ENCODE peak calls at places on chromosomes 6 and 20, in seven cellular contexts. Z, L, N, C, E, B and P are unnamed samples.
A peak's percentile ranks its signal among the peaks of the same experiment; 100 is the strongest.

GRCh38 chr20:325889-326644 is 715 bp downstream of the SOX12 start:
- DNase-seq in B (no peak), E (peak; percentile 25), L (peak; percentile 76), C (peak; percentile 58), Z (peak; percentile 73), N (no peak), P (peak; percentile 52)

GRCh38 chr6:14221564-14222297 is 104.2 kb downstream of the CD83 start:
- DNase-seq in L (no peak), C (no peak), B (no peak), Z (no peak), E (no peak), N (no peak), P (no peak)

GRCh38 chr20:2470051-2470431 is 548 bp downstream of the SNRPB start:
- DNase-seq in Z (peak; percentile 72), N (peak; percentile 43), C (peak; percentile 19), L (peak; percentile 49), B (peak; percentile 22), E (no peak), P (peak; percentile 37)

GRCh38 chr6:117624869-117625481 is 22.7 kb upstream of the GOPC start:
- DNase-seq in L (no peak), B (no peak), C (no peak), E (no peak), N (no peak), Z (no peak), P (no peak)

GRCh38 chr6:42890311-42891198 is 11.1 kb downstream of the RPL7L1 start:
- DNase-seq in B (peak; percentile 70), N (peak; percentile 79), L (peak; percentile 97), E (peak; percentile 67), C (peak; percentile 97), Z (peak; percentile 97), P (peak; percentile 95)

GRCh38 chr6:52053038-52053704 is 34.2 kb downstream of the PKHD1 start:
- DNase-seq in N (no peak), Z (no peak), L (no peak), C (no peak), E (no peak), B (no peak), P (no peak)

GRCh38 chr20:51062065-51062464 is 39.2 kb upstream of the KCNG1 start:
- DNase-seq in L (no peak), C (peak; percentile 21), E (no peak), N (no peak), Z (no peak), B (no peak), P (no peak)

GRCh38 chr20:44020406-44021148 is 105.9 kb downstream of the TOX2 start:
- DNase-seq in C (no peak), B (no peak), E (no peak), Z (no peak), N (no peak), L (no peak), P (no peak)

GRCh38 chr20:29079769-29080690 is 2177.4 kb upstream of the DEFB115 start:
- DNase-seq in N (no peak), L (no peak), B (no peak), C (no peak), Z (no peak), E (no peak), P (peak; percentile 87)

GRCh38 chr6:33934726-33935270 is 131.0 kb upstream of the MLN start:
- DNase-seq in Z (no peak), E (no peak), L (no peak), C (no peak), N (no peak), B (no peak), P (no peak)

GRCh38 chr20:38833857-38834164 is 28.3 kb downstream of the PPP1R16B start:
- DNase-seq in L (no peak), B (no peak), E (no peak), C (no peak), Z (no peak), N (peak; percentile 46), P (no peak)

GRCh38 chr6:111925296-111925695 is 52.0 kb upstream of the FYN start:
- DNase-seq in Z (peak; percentile 91), B (no peak), C (peak; percentile 68), L (peak; percentile 70), E (no peak), N (no peak), P (peak; percentile 5)

GRCh38 chr20:31836853-31837608 is 8.4 kb downstream of the FOXS1 start:
- DNase-seq in C (no peak), L (peak; percentile 50), Z (peak; percentile 90), B (no peak), E (no peak), N (no peak), P (peak; percentile 72)

GRCh38 chr6:33103776-33104175 is 28.0 kb downstream of the HLA-DPB1 start:
- DNase-seq in E (no peak), Z (no peak), B (no peak), C (no peak), L (no peak), N (no peak), P (no peak)

GRCh38 chr6:88105741-88106340 is 58.2 kb downstream of the SPACA1 start:
- DNase-seq in E (no peak), L (peak; percentile 15), N (no peak), C (peak; percentile 28), B (no peak), Z (no peak), P (no peak)

GRCh38 chr6:30163918-30164654 is 740 bp downstream of the TRIM15 start:
- DNase-seq in Z (peak; percentile 25), N (no peak), L (no peak), B (no peak), C (no peak), E (no peak), P (no peak)

GRCh38 chr6:159180001-159180400 is 10.8 kb downstream of the FNDC1 start:
- DNase-seq in E (no peak), L (peak; percentile 51), B (no peak), C (peak; percentile 60), N (no peak), Z (peak; percentile 62), P (peak; percentile 52)

GRCh38 chr6:97067045-97067444 is 142.5 kb downstream of the KLHL32 start:
- DNase-seq in L (no peak), C (no peak), Z (no peak), E (no peak), N (no peak), B (no peak), P (no peak)

GRCh38 chr6:21556968-21557721 is 36.4 kb upstream of the SOX4 start:
- DNase-seq in B (no peak), L (no peak), C (no peak), N (no peak), E (no peak), Z (peak; percentile 27), P (no peak)

GRCh38 chr6:147167009-147167408 is 37.2 kb upstream of the STXBP5 start:
- DNase-seq in E (no peak), N (no peak), Z (no peak), L (no peak), B (no peak), C (no peak), P (no peak)

GRCh38 chr6:27280064-27280539 is 32.0 kb downstream of the POM121L2 start:
- DNase-seq in B (no peak), E (no peak), L (peak; percentile 56), Z (peak; percentile 75), N (no peak), C (peak; percentile 56), P (peak; percentile 43)

GRCh38 chr6:154267508-154268106 is 89.0 kb downstream of the IPCEF1 start:
- DNase-seq in N (no peak), E (no peak), C (no peak), B (no peak), L (no peak), Z (no peak), P (no peak)

GRCh38 chr6:24522090-24522820 is 27.5 kb downstream of the ALDH5A1 start:
- DNase-seq in N (no peak), L (no peak), B (no peak), C (no peak), E (no peak), Z (no peak), P (no peak)

GRCh38 chr6:81694855-81695254 is 57.6 kb downstream of the TENT5A start:
- DNase-seq in N (no peak), C (no peak), Z (no peak), L (no peak), B (no peak), E (no peak), P (no peak)

GRCh38 chr6:21501815-21502214 is 91.7 kb upstream of the SOX4 start:
- DNase-seq in N (no peak), C (no peak), B (no peak), L (no peak), Z (no peak), E (no peak), P (no peak)

GRCh38 chr6:106608080-106608668 is 21.1 kb downstream of the RTN4IP1 start:
- DNase-seq in C (peak; percentile 56), N (no peak), E (no peak), B (no peak), Z (peak; percentile 79), L (peak; percentile 66), P (peak; percentile 53)

GRCh38 chr6:6543181-6543879 is 45.2 kb upstream of the LY86 start:
- DNase-seq in N (no peak), C (no peak), L (no peak), Z (no peak), B (no peak), E (no peak), P (no peak)

GRCh38 chr6:25312703-25313102 is 33.5 kb downstream of the CARMIL1 start:
- DNase-seq in N (no peak), Z (peak; percentile 86), C (peak; percentile 6), L (peak; percentile 30), B (no peak), E (no peak), P (peak; percentile 70)

GRCh38 chr6:6683964-6684363 is 95.4 kb downstream of the LY86 start:
- DNase-seq in Z (no peak), N (no peak), L (no peak), E (no peak), C (no peak), B (no peak), P (no peak)

GRCh38 chr20:38115896-38116295 is 49.2 kb downstream of the TGM2 start:
- DNase-seq in B (no peak), Z (no peak), E (no peak), N (no peak), C (no peak), L (no peak), P (no peak)

GRCh38 chr6:100283288-100283687 is 181.4 kb downstream of the SIM1 start:
- DNase-seq in E (no peak), N (no peak), Z (peak; percentile 99), B (no peak), L (peak; percentile 65), C (peak; percentile 82), P (peak; percentile 71)

GRCh38 chr6:119077643-119078448 is 618 bp downstream of the FAM184A start:
- DNase-seq in C (no peak), Z (peak; percentile 11), L (peak; percentile 22), E (peak; percentile 23), B (no peak), N (peak; percentile 18), P (no peak)

GRCh38 chr6:24547243-24547642 is 52.5 kb downstream of the ALDH5A1 start:
- DNase-seq in B (peak; percentile 4), Z (peak; percentile 22), L (no peak), C (no peak), N (no peak), E (no peak), P (no peak)

GRCh38 chr6:118894425-118895240 is 681 bp downstream of the ASF1A start:
- DNase-seq in B (peak; percentile 12), L (peak; percentile 72), C (peak; percentile 39), E (peak; percentile 35), N (peak; percentile 34), Z (peak; percentile 48), P (no peak)

GRCh38 chr20:45104786-45105185 is 3.9 kb upstream of the KCNS1 start:
- DNase-seq in E (no peak), Z (peak; percentile 98), C (peak; percentile 63), N (no peak), B (no peak), L (peak; percentile 77), P (peak; percentile 87)

GRCh38 chr6:90080876-90081464 is 186.7 kb downstream of the GJA10 start:
- DNase-seq in C (no peak), L (no peak), Z (no peak), N (peak; percentile 47), E (peak; percentile 34), B (peak; percentile 44), P (no peak)

GRCh38 chr20:21719592-21720214 is 14.2 kb downstream of the PAX1 start:
- DNase-seq in L (peak; percentile 67), Z (peak; percentile 57), E (no peak), C (peak; percentile 74), N (peak; percentile 7), B (no peak), P (peak; percentile 34)

GRCh38 chr6:64376394-64376793 is 740.8 kb downstream of the PHF3 start:
- DNase-seq in Z (peak; percentile 24), C (no peak), B (no peak), L (no peak), E (no peak), N (no peak), P (no peak)